ENCODE peak calls at places on chromosomes 7 and 10, in seven cellular contexts. H, R, Y, O, U, D and A are unnamed samples. For H3K4me1, the result is how much of the 10 kb centered on the place peaks cover.

GRCh38 chr10:100537475-100537874 is 1.7 kb downstream of the HIF1AN start:
- DNase-seq in H (no peak), R (no peak), Y (no peak), O (no peak), U (no peak), D (no peak), A (no peak)

GRCh38 chr10:43867113-43867512 is 218.4 kb upstream of the ZNF32 start:
- DNase-seq in H (no peak), R (no peak), Y (no peak), O (no peak), U (no peak), D (no peak), A (no peak)

GRCh38 chr7:8440670-8441069 is 7.3 kb downstream of the NXPH1 start:
- DNase-seq in H (no peak), R (no peak), Y (peak), O (no peak), U (no peak), D (no peak), A (no peak)

GRCh38 chr7:44489955-44490350 is 505 bp downstream of the NUDCD3 start:
- DNase-seq in H (no peak), R (peak), Y (no peak), O (peak), U (no peak), D (no peak), A (no peak)

GRCh38 chr7:112171673-112172072 is 34.5 kb downstream of the DOCK4 start:
- DNase-seq in H (no peak), R (no peak), Y (no peak), O (no peak), U (no peak), D (no peak), A (no peak)

GRCh38 chr7:27157717-27158431 is 1.4 kb upstream of the HOXA7 start:
- DNase-seq in H (no peak), R (peak), Y (no peak), O (no peak), U (no peak), D (no peak), A (no peak)

GRCh38 chr7:46886669-46887374 is 695.1 kb downstream of the TNS3 start:
- DNase-seq in H (no peak), R (no peak), Y (no peak), O (no peak), U (no peak), D (no peak), A (no peak)

GRCh38 chr7:52586704-52587103 is 448.7 kb upstream of the POM121L12 start:
- DNase-seq in H (no peak), R (no peak), Y (peak), O (no peak), U (no peak), D (peak), A (peak)

GRCh38 chr10:103499881-103500280 is 6.4 kb downstream of the NEURL1 start:
- DNase-seq in H (no peak), R (no peak), Y (no peak), O (no peak), U (no peak), D (no peak), A (no peak)

GRCh38 chr7:1045038-1045726 is 836 bp downstream of the GPR146 start:
- DNase-seq in H (no peak), R (no peak), Y (no peak), O (no peak), U (no peak), D (no peak), A (no peak)

GRCh38 chr10:5034588-5034987 is 30.9 kb upstream of the AKR1C2 start:
- DNase-seq in H (no peak), R (no peak), Y (no peak), O (no peak), U (no peak), D (no peak), A (no peak)

GRCh38 chr7:26891400-26892355 is 27.3 kb upstream of the SKAP2 start:
- DNase-seq in H (no peak), R (no peak), Y (no peak), O (no peak), U (no peak), D (no peak), A (no peak)

GRCh38 chr7:27901028-27901760 is 161.2 kb downstream of the TAX1BP1 start:
- DNase-seq in H (no peak), R (no peak), Y (no peak), O (peak), U (no peak), D (no peak), A (peak)

GRCh38 chr10:4138146-4138721 is 353.2 kb upstream of the KLF6 start:
- DNase-seq in H (no peak), R (no peak), Y (no peak), O (no peak), U (no peak), D (no peak), A (peak)

GRCh38 chr7:139328375-139328774 is 12.8 kb upstream of the FMC1 start:
- DNase-seq in H (no peak), R (no peak), Y (no peak), O (peak), U (no peak), D (no peak), A (no peak)

GRCh38 chr7:100720645-100721504 is 607 bp downstream of the EPO start:
- DNase-seq in H (no peak), R (no peak), Y (peak), O (no peak), U (no peak), D (peak), A (no peak)

GRCh38 chr10:95458014-95458413 is 103.2 kb downstream of the SORBS1 start:
- DNase-seq in H (no peak), R (no peak), Y (no peak), O (no peak), U (no peak), D (no peak), A (no peak)

GRCh38 chr7:14024406-14024805 is 34.9 kb upstream of the ETV1 start:
- DNase-seq in H (no peak), R (no peak), Y (no peak), O (no peak), U (no peak), D (no peak), A (no peak)

GRCh38 chr7:88013981-88014380 is 79.9 kb downstream of the ADAM22 start:
- DNase-seq in H (no peak), R (no peak), Y (no peak), O (no peak), U (no peak), D (no peak), A (no peak)

GRCh38 chr7:47313564-47313963 is 268.3 kb downstream of the TNS3 start:
- DNase-seq in H (no peak), R (no peak), Y (no peak), O (no peak), U (no peak), D (no peak), A (no peak)

GRCh38 chr7:156969972-156970420 is 20.5 kb downstream of the NOM1 start:
- DNase-seq in H (no peak), R (no peak), Y (peak), O (peak), U (no peak), D (no peak), A (peak)

GRCh38 chr7:85094046-85094720 is 92.7 kb downstream of the SEMA3D start:
- DNase-seq in H (peak), R (no peak), Y (no peak), O (peak), U (no peak), D (no peak), A (no peak)

GRCh38 chr10:97060441-97061084 is 125.2 kb downstream of the SLIT1 start:
- DNase-seq in H (no peak), R (no peak), Y (no peak), O (no peak), U (no peak), D (no peak), A (no peak)

GRCh38 chr10:118843647-118844265 is 89.0 kb upstream of the CACUL1 start:
- DNase-seq in H (no peak), R (no peak), Y (no peak), O (no peak), U (no peak), D (no peak), A (no peak)

GRCh38 chr10:60801538-60801937 is 23.3 kb downstream of the CDK1 start:
- DNase-seq in H (no peak), R (no peak), Y (no peak), O (peak), U (no peak), D (no peak), A (peak)

GRCh38 chr10:36182059-36182654 is 540.1 kb upstream of the FZD8 start:
- DNase-seq in H (no peak), R (no peak), Y (no peak), O (peak), U (no peak), D (no peak), A (no peak)

GRCh38 chr10:130418731-130419130 is 282.5 kb downstream of the GLRX3 start:
- DNase-seq in H (no peak), R (no peak), Y (no peak), O (no peak), U (no peak), D (no peak), A (no peak)

GRCh38 chr10:24310104-24310503 is 101.2 kb downstream of the KIAA1217 start:
- DNase-seq in H (no peak), R (no peak), Y (no peak), O (no peak), U (no peak), D (no peak), A (no peak)

GRCh38 chr7:23967949-23968599 is 258.1 kb downstream of the STK31 start:
- DNase-seq in H (no peak), R (no peak), Y (peak), O (no peak), U (no peak), D (peak), A (no peak)

GRCh38 chr10:124792998-124793352 is 1.3 kb upstream of the EEF1AKMT2 start:
- DNase-seq in H (no peak), R (no peak), Y (no peak), O (no peak), U (no peak), D (no peak), A (no peak)

DNA sequence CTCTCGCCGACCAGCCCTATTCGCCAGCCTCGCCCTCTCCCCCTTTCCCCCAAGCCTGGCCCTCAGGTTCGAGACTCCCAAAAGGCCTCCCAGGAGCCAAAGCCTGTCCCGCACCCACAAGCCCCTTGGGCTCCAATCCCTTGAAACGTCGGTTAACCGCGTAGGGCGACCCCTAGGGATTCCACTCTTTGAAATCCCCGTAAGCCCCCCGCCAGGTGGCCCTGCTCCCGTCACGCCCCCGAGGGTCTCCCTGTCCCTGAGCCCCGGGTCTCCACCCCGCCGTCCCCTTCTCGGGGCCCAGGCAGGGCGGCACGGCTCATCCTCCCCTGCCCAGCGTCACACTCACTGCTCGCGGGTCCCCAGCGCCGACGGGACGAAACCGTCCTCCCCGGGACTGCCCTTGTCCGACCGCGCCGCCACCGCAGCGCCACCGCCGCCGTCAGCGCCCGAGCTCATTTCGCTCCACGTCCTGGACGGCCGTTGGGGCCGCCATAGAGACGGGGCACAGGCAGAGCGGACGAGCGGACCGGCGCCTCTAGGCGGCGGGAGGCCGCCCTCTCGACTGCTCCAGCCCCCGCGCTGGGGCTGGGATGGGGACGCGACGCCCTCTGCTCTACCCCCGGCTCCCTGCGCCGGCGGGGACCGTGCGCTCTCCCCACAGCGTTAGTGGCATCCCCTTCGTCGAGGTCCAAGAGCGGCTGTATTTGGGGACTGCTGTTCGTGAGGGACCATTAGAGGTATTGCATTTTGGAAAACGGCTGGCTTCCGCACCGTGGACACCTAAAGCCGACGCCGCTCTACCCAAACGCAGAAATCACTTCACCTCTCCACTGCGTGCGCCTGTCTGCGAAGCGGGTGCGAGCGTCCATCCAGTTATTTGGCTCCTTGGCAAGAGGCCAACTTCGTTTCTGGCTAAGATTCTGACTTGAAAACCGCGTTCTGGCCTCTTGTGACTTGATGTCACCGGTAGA is at the start of gene EEF1AKMT2:
- DNase-seq in H (peak), R (peak), Y (peak), O (peak), U (peak), D (peak), A (peak)
- TF ChIP-seq CTCF in H (peak), R (peak), Y (peak), O (peak), U (peak), D (peak), A (peak)

DNA sequence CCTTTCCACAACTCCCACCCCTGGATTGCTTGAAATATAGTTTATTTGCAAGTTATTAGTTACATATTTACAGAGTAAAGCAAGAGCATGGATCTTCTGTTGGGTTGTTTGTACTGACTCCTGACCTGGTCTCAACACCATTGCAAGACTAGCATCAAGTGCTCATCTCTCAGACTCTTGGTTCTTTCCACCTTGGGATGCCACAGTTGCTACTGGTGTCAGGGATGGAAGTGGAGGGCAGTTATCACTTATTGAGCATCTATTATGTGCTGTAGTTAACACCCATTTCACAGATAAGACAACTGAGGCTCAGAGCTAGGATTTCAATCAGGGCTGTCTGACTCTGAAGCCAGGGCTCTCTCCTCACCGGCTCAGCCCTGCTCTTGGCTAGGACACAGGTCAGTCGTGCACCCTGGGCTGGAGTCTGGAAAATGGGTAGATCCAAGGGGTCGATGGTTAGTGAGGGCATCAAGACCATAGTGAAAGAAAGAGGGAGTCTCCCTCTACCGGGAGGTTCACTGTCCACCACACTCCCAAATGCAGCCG is 614 bp upstream of the ADAMTS14 start:
- DNase-seq in H (no peak), R (no peak), Y (no peak), O (no peak), U (no peak), D (no peak), A (no peak)
- H3K4me3 ChIP-seq in H (no peak), R (peak), Y (peak), O (peak), U (peak), D (peak), A (peak)

GRCh38 chr10:33235951-33236350 is 98.5 kb downstream of the NRP1 start:
- DNase-seq in H (no peak), R (no peak), Y (no peak), O (no peak), U (no peak), D (no peak), A (no peak)

GRCh38 chr10:33238643-33239042 is 95.8 kb downstream of the NRP1 start:
- DNase-seq in H (no peak), R (no peak), Y (no peak), O (peak), U (no peak), D (no peak), A (no peak)

GRCh38 chr10:33239257-33239656 is 95.2 kb downstream of the NRP1 start:
- DNase-seq in H (no peak), R (no peak), Y (no peak), O (no peak), U (no peak), D (no peak), A (no peak)

GRCh38 chr10:33236916-33237315 is 97.6 kb downstream of the NRP1 start:
- DNase-seq in H (no peak), R (no peak), Y (no peak), O (no peak), U (no peak), D (no peak), A (no peak)

GRCh38 chr10:33237736-33238624 is 96.5 kb downstream of the NRP1 start:
- DNase-seq in H (no peak), R (no peak), Y (no peak), O (peak), U (peak), D (no peak), A (peak)
- H3K4me1 ChIP-seq in H (under half), R (under half), Y (under half), O (under half), U (under half), D (under half), A (under half)

GRCh38 chr10:71849461-71849908 is 1.6 kb downstream of the PSAP start:
- DNase-seq in H (no peak), R (no peak), Y (no peak), O (no peak), U (no peak), D (no peak), A (no peak)
- TF ChIP-seq CTCF in H (no peak), R (no peak), Y (no peak), O (no peak), U (no peak), D (no peak), A (no peak)

DNA sequence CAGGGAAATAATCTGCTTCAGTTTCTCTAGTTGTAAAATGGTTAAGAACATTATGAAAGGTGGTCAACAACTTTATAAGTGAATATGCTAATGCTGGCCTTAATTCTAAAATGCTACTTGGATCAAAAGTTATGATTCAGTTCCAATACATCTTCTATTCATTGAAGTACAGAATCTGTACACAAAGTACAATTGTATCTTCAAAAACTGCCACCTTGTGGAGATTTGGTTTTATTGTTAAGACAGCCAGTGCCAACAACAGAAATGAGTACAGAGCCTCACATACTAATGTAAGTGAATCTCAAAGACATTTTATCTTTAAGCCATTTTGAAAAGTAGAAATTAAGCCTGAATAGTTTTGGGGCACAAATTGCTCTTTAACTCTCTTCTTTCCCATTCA is 194.0 kb downstream of the CFTR start:
- DNase-seq in H (no peak), R (no peak), Y (no peak), O (peak), U (peak), D (no peak), A (peak)
- H3K4me3 ChIP-seq in H (no peak), R (no peak), Y (peak), O (no peak), U (no peak), D (peak), A (no peak)